ENCODE peak calls at places on chromosomes 3 and 15, in six cellular contexts. P is CD8-positive, alpha-beta T cell; K is endodermal cell; R is PC-3; X is OCI-LY7; E is brain microvascular endothelial cell. Z is an unnamed sample. For H3K36me3, the result is how much of the 10 kb centered on the place peaks cover.

GRCh38 chr3:9047465-9048346 is 84.4 kb upstream of the RAD18 start:
- DNase-seq in R (no peak), K (no peak), X (no peak), P (no peak), E (no peak), Z (no peak)

GRCh38 chr3:111895079-111895478 is 36.0 kb downstream of the PHLDB2 start:
- DNase-seq in K (no peak), R (peak), P (no peak), X (peak), E (peak), Z (no peak)

GRCh38 chr3:183265157-183265642 is 12.1 kb downstream of the B3GNT5 start:
- DNase-seq in R (no peak), E (peak), X (no peak), P (no peak), K (peak), Z (no peak)

GRCh38 chr3:156300929-156301806 is 180.8 kb downstream of the KCNAB1 start:
- DNase-seq in E (no peak), P (no peak), R (no peak), K (no peak), X (no peak), Z (no peak)

GRCh38 chr3:60017631-60018030 is 967.8 kb upstream of the CFAP20DC start:
- DNase-seq in X (no peak), E (no peak), K (no peak), R (peak), P (peak), Z (no peak)

GRCh38 chr3:70090322-70090913 is 90.9 kb downstream of the SAMMSON start:
- DNase-seq in R (peak), K (no peak), X (peak), P (no peak), E (peak), Z (no peak)

GRCh38 chr3:133927543-133928066 is 31.9 kb upstream of the RAB6B start:
- DNase-seq in X (peak), K (peak), P (peak), R (peak), E (no peak), Z (peak)

GRCh38 chr3:69079269-69080159 is 651 bp downstream of the UBA3 start:
- DNase-seq in P (no peak), X (peak), K (peak), R (no peak), E (no peak), Z (no peak)

GRCh38 chr3:69675773-69676660 is 63.2 kb upstream of the MITF start:
- DNase-seq in P (no peak), E (no peak), X (no peak), K (no peak), R (no peak), Z (no peak)

GRCh38 chr3:1971780-1972179 is 126.9 kb upstream of the CNTN4 start:
- DNase-seq in X (no peak), K (no peak), E (peak), R (no peak), P (no peak), Z (no peak)

GRCh38 chr15:65083262-65083701 is 6.7 kb downstream of the KBTBD13 start:
- DNase-seq in E (no peak), X (no peak), P (no peak), K (peak), R (no peak), Z (peak)

GRCh38 chr3:56219894-56220805 is 248.1 kb downstream of the ERC2 start:
- DNase-seq in R (no peak), P (no peak), E (peak), K (no peak), X (no peak), Z (no peak)

GRCh38 chr3:46845860-46846623 is 17.2 kb downstream of the MYL3 start:
- DNase-seq in P (peak), X (peak), E (peak), K (peak), R (peak), Z (peak)

GRCh38 chr15:87610366-87610765 is 646.2 kb downstream of the NTRK3 start:
- DNase-seq in P (no peak), R (no peak), X (no peak), E (peak), K (no peak), Z (no peak)

GRCh38 chr3:13111173-13111873 is 38.1 kb upstream of the IQSEC1 start:
- DNase-seq in K (peak), P (no peak), E (no peak), R (peak), X (peak), Z (no peak)

GRCh38 chr15:35443376-35443775 is 102.6 kb downstream of the DPH6 start:
- DNase-seq in X (no peak), P (no peak), E (no peak), K (no peak), R (no peak), Z (no peak)

DNA sequence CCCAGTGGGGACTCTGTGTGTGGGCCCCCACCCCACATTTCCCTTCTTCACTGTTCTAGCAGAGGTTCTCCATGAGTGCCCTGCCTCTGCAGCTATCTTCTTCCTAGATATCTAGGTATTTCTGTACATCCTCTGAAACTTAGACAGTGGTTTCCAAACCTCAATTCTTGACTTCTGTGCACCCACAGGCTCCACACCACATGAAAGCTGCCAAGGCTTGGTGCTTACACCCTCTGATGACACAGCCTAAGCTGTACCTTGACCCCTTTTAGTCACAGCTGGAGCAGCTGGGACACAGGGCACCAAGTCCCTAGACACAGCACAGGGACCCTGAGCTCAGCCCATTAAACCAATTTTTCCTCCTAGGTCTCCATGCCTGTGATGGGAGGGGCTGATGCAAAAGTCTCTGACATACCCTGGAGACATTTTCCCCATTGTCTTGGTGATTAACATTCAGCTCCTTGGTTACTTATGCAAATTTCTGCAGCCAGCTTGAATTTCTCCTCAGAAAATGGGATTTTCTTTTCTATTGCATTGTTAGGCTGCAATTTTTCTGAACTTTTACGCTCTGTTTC is 304.5 kb downstream of the OTOL1 start:
- DNase-seq in R (no peak), E (no peak), P (no peak), X (no peak), K (no peak), Z (no peak)
- H3K36me3 ChIP-seq in R (under half), E (under half), P (under half), X (under half), K (under half), Z (under half)

GRCh38 chr3:197846491-197846890 is 55.4 kb downstream of the LRCH3 start:
- DNase-seq in P (no peak), K (no peak), X (no peak), R (no peak), E (no peak), Z (no peak)
- H3K36me3 ChIP-seq in P (under half), K (half or more), X (half or more), R (under half), E (under half), Z (half or more)

DNA sequence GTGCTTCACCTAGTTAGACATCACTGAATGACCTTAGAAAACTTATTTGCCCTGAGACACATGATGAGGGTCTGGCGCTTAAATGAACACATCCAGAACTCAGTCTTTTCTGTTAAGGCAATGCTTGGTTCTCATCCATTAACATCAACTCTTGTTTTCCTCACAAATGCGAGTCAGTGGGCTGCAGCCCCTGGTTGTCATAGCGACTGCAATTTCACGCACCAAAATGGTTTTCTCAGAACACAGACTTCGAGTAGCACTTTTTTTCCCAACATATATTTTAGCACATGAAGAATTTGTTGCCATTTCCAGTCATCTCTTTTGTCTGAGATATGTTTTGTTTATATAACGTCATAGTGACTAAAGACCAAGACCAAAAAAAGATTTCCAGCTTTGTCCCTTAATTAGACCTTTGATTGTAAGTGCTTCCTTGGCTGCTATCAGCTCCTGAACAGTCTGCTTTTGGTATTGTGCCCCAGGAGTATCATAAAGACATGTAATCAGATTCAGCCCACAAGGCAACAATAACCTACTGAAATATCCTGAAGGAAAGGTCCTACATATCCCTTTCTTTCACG is 68.5 kb downstream of the GPR176 start:
- DNase-seq in E (no peak), K (no peak), X (no peak), P (no peak), R (no peak), Z (peak)
- H3K36me3 ChIP-seq in E (under half), K (under half), X (under half), P (under half), R (under half), Z (under half)

DNA sequence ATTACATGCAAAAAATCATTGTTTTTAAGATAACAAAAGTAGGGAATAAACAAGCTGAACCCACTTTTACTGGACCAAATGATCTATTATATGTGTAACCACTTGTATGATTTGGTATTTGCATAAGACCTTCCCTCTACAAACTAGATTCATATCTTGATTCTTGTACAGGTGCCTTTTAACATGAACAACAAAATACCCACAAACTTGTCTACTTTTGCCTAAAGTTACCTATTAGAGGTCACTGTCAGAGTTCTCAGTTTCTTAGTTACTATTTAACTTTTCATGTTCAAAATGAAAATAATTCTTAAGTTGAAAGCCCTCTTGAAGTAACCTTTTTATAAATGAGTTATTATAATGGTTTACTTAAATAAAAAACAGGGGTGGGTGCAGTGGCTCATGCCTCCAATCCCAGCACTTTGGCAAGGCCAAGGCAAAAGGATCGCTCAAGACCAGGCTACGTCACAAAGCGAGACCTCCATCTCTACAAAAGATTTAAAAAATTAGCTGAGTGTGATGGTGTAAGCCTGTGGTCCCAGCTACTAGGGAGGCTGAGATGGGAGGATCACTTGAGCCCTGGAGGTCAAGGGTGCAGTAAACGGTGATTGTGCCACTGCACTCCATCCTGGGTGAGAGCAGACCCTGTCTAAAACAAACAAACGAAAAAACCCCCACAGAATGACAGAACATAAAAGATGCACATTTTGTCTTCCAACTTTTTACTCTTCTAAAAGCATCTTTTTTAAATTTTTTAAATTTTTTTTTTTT is 16.0 kb downstream of the ACTR8 start:
- DNase-seq in K (no peak), X (no peak), E (no peak), R (no peak), P (no peak), Z (no peak)
- H3K36me3 ChIP-seq in K (half or more), X (half or more), E (under half), R (under half), P (under half), Z (under half)